ENCODE peak calls at places on chromosomes 1 and 21, in ten cellular contexts. A, N, H, W, F, L, V, I, E and B are unnamed samples.
A peak's percentile ranks its signal among the peaks of the same experiment; 100 is the strongest.

GRCh38 chr1:52365091-52365745 is 787 bp downstream of the CC2D1B start:
- DNase-seq in H (peak; percentile 47), I (no peak), A (peak; percentile 66), N (no peak), F (peak; percentile 69), W (peak; percentile 87), E (peak; percentile 23), L (peak; percentile 58), V (peak; percentile 83), B (no peak)

GRCh38 chr1:237566581-237566980 is 324.1 kb downstream of the ZP4 start:
- DNase-seq in I (no peak), V (no peak), W (no peak), A (no peak), L (no peak), N (no peak), E (no peak), F (no peak), H (no peak), B (no peak)

GRCh38 chr1:27574871-27575831 is 28.8 kb downstream of the AHDC1 start:
- DNase-seq in L (peak; percentile 87), V (no peak), I (no peak), H (peak; percentile 84), W (peak; percentile 93), A (peak; percentile 66), N (no peak), E (peak; percentile 52), F (peak; percentile 74), B (no peak)

GRCh38 chr1:192609110-192610079 is 26.6 kb upstream of the RGS13 start:
- DNase-seq in V (peak; percentile 92), L (no peak), N (no peak), W (peak; percentile 84), F (no peak), I (peak; percentile 38), A (peak; percentile 81), H (peak; percentile 60), E (peak; percentile 11), B (peak; percentile 29)

GRCh38 chr1:116168277-116169032 is 57.3 kb downstream of the MAB21L3 start:
- DNase-seq in H (peak; percentile 88), W (peak; percentile 90), E (peak; percentile 62), A (peak; percentile 92), V (peak; percentile 95), F (peak; percentile 53), N (no peak), I (peak; percentile 72), L (peak; percentile 92), B (peak; percentile 77)

GRCh38 chr1:185404864-185405568 is 88.0 kb upstream of the IVNS1ABP start:
- DNase-seq in L (no peak), W (no peak), N (no peak), V (no peak), F (no peak), A (no peak), E (no peak), I (no peak), H (no peak), B (no peak)

GRCh38 chr1:64240209-64240608 is 36.8 kb downstream of the UBE2U start:
- DNase-seq in W (no peak), I (no peak), N (no peak), V (no peak), H (no peak), F (no peak), A (no peak), L (no peak), E (no peak), B (no peak)

GRCh38 chr1:96840396-96840795 is 118.8 kb downstream of the PTBP2 start:
- DNase-seq in I (no peak), E (no peak), V (no peak), L (no peak), W (no peak), N (no peak), A (no peak), H (no peak), F (no peak), B (no peak)

GRCh38 chr1:169105434-169106094 is 926 bp upstream of the ATP1B1 start:
- DNase-seq in E (peak; percentile 53), F (peak; percentile 37), V (peak; percentile 90), I (peak; percentile 36), W (peak; percentile 87), N (no peak), A (peak; percentile 96), L (peak; percentile 89), H (peak; percentile 96), B (no peak)

GRCh38 chr1:157240495-157241184 is 102.4 kb upstream of the ETV3 start:
- DNase-seq in W (no peak), I (no peak), V (no peak), E (no peak), N (no peak), A (no peak), H (peak; percentile 64), L (no peak), F (no peak), B (no peak)

GRCh38 chr1:31101147-31101502 is 35.6 kb upstream of the PUM1 start:
- DNase-seq in V (no peak), F (no peak), H (no peak), W (no peak), I (no peak), E (no peak), A (no peak), N (no peak), L (no peak), B (no peak)

GRCh38 chr1:63004868-63005267 is 220.9 kb downstream of the ATG4C start:
- DNase-seq in N (peak; percentile 7), W (no peak), A (no peak), V (no peak), F (no peak), I (no peak), E (no peak), H (no peak), L (no peak), B (no peak)

GRCh38 chr1:93670141-93670540 is 11.5 kb downstream of the BCAR3 start:
- DNase-seq in W (peak; percentile 84), V (no peak), F (peak; percentile 89), A (no peak), H (peak; percentile 52), N (peak; percentile 68), I (no peak), E (peak; percentile 89), L (no peak), B (no peak)

GRCh38 chr21:27722095-27722494 is 755.2 kb upstream of the ADAMTS5 start:
- DNase-seq in N (no peak), I (no peak), V (no peak), H (no peak), A (no peak), L (no peak), F (no peak), E (no peak), W (no peak), B (no peak)

GRCh38 chr1:108560430-108561144 is 687 bp downstream of the EEIG2 start:
- DNase-seq in I (no peak), H (peak; percentile 44), F (peak; percentile 62), A (peak; percentile 73), V (peak; percentile 89), N (peak; percentile 70), W (peak; percentile 79), E (peak; percentile 21), L (peak; percentile 74), B (no peak)

GRCh38 chr1:108557311-108557710 is 2.6 kb upstream of the EEIG2 start:
- DNase-seq in L (no peak), H (no peak), W (no peak), F (no peak), E (no peak), I (no peak), V (no peak), A (no peak), N (no peak), B (no peak)

GRCh38 chr1:108560143-108560429 is 186 bp downstream of the EEIG2 start:
- DNase-seq in W (no peak), L (no peak), E (no peak), A (no peak), I (no peak), F (no peak), V (no peak), H (no peak), N (no peak), B (no peak)

GRCh38 chr1:108561145-108561458 is 1.2 kb downstream of the EEIG2 start:
- DNase-seq in V (no peak), I (peak; percentile 30), N (no peak), H (no peak), E (no peak), W (no peak), F (no peak), L (no peak), A (no peak), B (no peak)

GRCh38 chr1:108559215-108560142 is at the start of gene EEIG2:
- DNase-seq in H (peak; percentile 87), I (peak; percentile 55), N (peak; percentile 69), W (peak; percentile 90), L (peak; percentile 94), A (peak; percentile 94), E (peak; percentile 68), F (peak; percentile 88), V (peak; percentile 98), B (peak; percentile 70)
- TF ChIP-seq POLR2A in H (no peak), I (no peak), N (no peak), W (no peak), L (no peak), A (no peak), E (peak; percentile 35), F (peak; percentile 41), V (no peak), B (no peak)

DNA sequence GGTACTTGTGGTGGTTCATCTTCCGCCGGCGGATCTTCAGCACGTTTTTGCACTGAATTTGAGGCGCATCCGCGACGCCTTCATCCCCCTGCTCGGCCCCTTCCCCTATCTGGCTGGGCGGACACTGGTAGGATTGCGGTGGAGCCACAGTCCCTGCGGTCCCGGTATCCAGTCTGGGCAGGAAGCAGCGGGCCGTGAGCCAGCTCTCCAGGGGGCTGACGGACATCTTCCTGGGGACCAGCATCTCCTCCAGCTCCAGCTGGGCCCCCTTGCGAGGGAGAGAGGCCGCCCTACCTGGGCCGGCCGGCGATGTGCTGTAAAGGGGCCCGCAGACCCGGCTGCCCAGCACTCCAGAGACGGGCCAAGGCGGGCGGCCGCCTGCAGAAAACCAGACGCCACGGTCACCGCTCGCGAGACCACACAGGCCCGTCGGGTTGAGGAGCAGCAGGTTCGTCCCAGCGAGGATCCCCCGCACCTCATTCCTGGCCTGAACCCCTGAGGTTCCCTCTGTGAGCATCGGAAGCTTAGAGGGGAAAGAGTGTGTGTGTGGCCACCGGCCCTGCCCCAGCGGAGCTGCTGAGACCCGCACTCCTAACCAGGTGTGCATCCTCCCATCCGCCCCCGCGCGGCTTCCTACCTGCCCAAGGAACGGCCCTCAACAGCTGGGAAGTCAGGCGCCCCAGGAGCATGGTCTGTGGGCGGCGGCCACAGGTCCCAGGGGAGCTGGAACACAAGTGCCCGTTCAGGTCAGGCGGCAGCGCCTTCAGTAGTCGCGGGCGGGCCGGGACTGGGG is 743 bp downstream of the AURKAIP1 start:
- DNase-seq in E (no peak), F (no peak), I (no peak), A (peak; percentile 27), W (no peak), L (no peak), N (no peak), V (peak; percentile 89), H (no peak), B (no peak)
- TF ChIP-seq POLR2AphosphoS5 in E (no peak), F (no peak), I (no peak), A (no peak), W (no peak), L (no peak), N (no peak), V (no peak), H (no peak), B (no peak)

GRCh38 chr1:3777078-3777547 is 4.6 kb downstream of the SMIM1 start:
- DNase-seq in N (no peak), H (no peak), E (no peak), A (no peak), I (no peak), F (no peak), W (no peak), V (no peak), L (no peak), B (no peak)
- TF ChIP-seq POLR2A in N (no peak), H (no peak), E (no peak), A (no peak), I (no peak), F (no peak), W (no peak), V (no peak), L (no peak), B (no peak)

GRCh38 chr1:9388628-9389184 is 96.0 kb downstream of the SPSB1 start:
- DNase-seq in N (peak; percentile 29), W (no peak), A (peak; percentile 39), H (no peak), F (no peak), V (no peak), I (no peak), L (no peak), E (no peak), B (no peak)
- TF ChIP-seq POLR2AphosphoS5 in N (no peak), W (no peak), A (no peak), H (no peak), F (no peak), V (no peak), I (no peak), L (no peak), E (no peak), B (no peak)